ENCODE peak calls at places on chromosome 10, in five cellular contexts. S is AG08395, T is bronchial epithelial cell, N is cardiac fibroblast, G is HT1080. P is an unnamed sample.

GRCh38 chr10:102919237-102919959 is 1.3 kb downstream of the CNNM2 start:
- DNase-seq in S (peak), T (no peak), N (peak), G (no peak), P (peak)

GRCh38 chr10:75469018-75469616 is 37.7 kb downstream of the LRMDA start:
- DNase-seq in S (peak), T (peak), N (peak), G (peak), P (peak)

GRCh38 chr10:87786421-87786820 is 31.6 kb downstream of the ATAD1 start:
- DNase-seq in S (no peak), T (no peak), N (no peak), G (no peak), P (no peak)

GRCh38 chr10:63236113-63236935 is 103.2 kb downstream of the NRBF2 start:
- DNase-seq in S (peak), T (peak), N (peak), G (peak), P (peak)

GRCh38 chr10:132440791-132441565 is 44.0 kb downstream of the PWWP2B start:
- DNase-seq in S (no peak), T (no peak), N (no peak), G (no peak), P (no peak)

GRCh38 chr10:3475367-3475766 is 302.8 kb upstream of the PITRM1 start:
- DNase-seq in S (no peak), T (no peak), N (no peak), G (no peak), P (no peak)

GRCh38 chr10:63213489-63213888 is 80.4 kb downstream of the NRBF2 start:
- DNase-seq in S (no peak), T (no peak), N (no peak), G (no peak), P (no peak)

GRCh38 chr10:133230387-133231195 is 574 bp downstream of the UTF1 start:
- DNase-seq in S (no peak), T (no peak), N (no peak), G (no peak), P (no peak)

GRCh38 chr10:112580267-112580666 is 133.3 kb downstream of the VTI1A start:
- DNase-seq in S (no peak), T (no peak), N (no peak), G (peak), P (no peak)

GRCh38 chr10:99524736-99525380 is 7.9 kb upstream of the NKX2-3 start:
- DNase-seq in S (no peak), T (no peak), N (no peak), G (no peak), P (no peak)

GRCh38 chr10:20059084-20059835 is 243.0 kb downstream of the PLXDC2 start:
- DNase-seq in S (no peak), T (peak), N (peak), G (no peak), P (no peak)

GRCh38 chr10:63628526-63629362 is 107.5 kb downstream of the REEP3 start:
- DNase-seq in S (no peak), T (peak), N (no peak), G (no peak), P (peak)

P was measured in AG20443.